ENCODE peak calls at places on chromosomes 11 and 22, in five cellular contexts. W is GM12878, Z is upper lobe of left lung, M is HepG2, A is K562. K is an unnamed sample.

GRCh38 chr11:116326146-116326545 is 446.6 kb downstream of the BUD13 start:
- ATAC-seq in W (no peak), Z (no peak), M (no peak), A (no peak), K (no peak)

GRCh38 chr11:29343465-29344333 is 673.1 kb downstream of the KCNA4 start:
- ATAC-seq in W (peak; percentile 98), Z (peak; percentile 80), M (peak; percentile 98), A (peak; percentile 78), K (no peak)

GRCh38 chr22:31556627-31557203 is 60.4 kb downstream of the SFI1 start:
- ATAC-seq in W (peak; percentile 46), Z (no peak), M (peak; percentile 60), A (peak; percentile 75), K (no peak)

GRCh38 chr22:33921576-33922181 is 1.4 kb upstream of the LARGE1 start:
- ATAC-seq in W (peak; percentile 21), Z (peak; percentile 41), M (peak; percentile 40), A (no peak), K (peak; percentile 9)

GRCh38 chr11:55773138-55773537 is at the start of gene OR5D13:
- ATAC-seq in W (no peak), Z (no peak), M (no peak), A (no peak), K (no peak)

GRCh38 chr11:2718817-2719438 is 19.1 kb upstream of the KCNQ1OT1 start:
- ATAC-seq in W (no peak), Z (no peak), M (no peak), A (no peak), K (no peak)

GRCh38 chr11:115363426-115363825 is 140.8 kb downstream of the CADM1 start:
- ATAC-seq in W (no peak), Z (no peak), M (no peak), A (no peak), K (no peak)

GRCh38 chr11:19868871-19869270 is 156.2 kb downstream of the NAV2 start:
- ATAC-seq in W (no peak), Z (no peak), M (no peak), A (no peak), K (no peak)

GRCh38 chr11:107844041-107844440 is 14.5 kb downstream of the SLC35F2 start:
- ATAC-seq in W (no peak), Z (no peak), M (no peak), A (no peak), K (no peak)

GRCh38 chr22:46183733-46184132 is 33.4 kb downstream of the PPARA start:
- ATAC-seq in W (no peak), Z (no peak), M (no peak), A (no peak), K (no peak)

GRCh38 chr11:636511-637332 is at the start of gene DRD4:
- ATAC-seq in W (peak; percentile 31), Z (no peak), M (no peak), A (no peak), K (peak; percentile 84)

GRCh38 chr22:36055376-36056310 is 27.0 kb upstream of the RBFOX2 start:
- ATAC-seq in W (no peak), Z (no peak), M (no peak), A (no peak), K (no peak)

GRCh38 chr11:121311373-121311772 is 18.8 kb downstream of the SC5D start:
- ATAC-seq in W (peak; percentile 55), Z (no peak), M (peak; percentile 56), A (no peak), K (no peak)

GRCh38 chr11:7592706-7593105 is 78.9 kb downstream of the PPFIBP2 start:
- ATAC-seq in W (peak; percentile 37), Z (peak; percentile 77), M (no peak), A (no peak), K (no peak)

GRCh38 chr11:61254403-61255025 is 13.5 kb downstream of the PGA5 start:
- ATAC-seq in W (peak; percentile 99), Z (peak; percentile 62), M (peak; percentile 86), A (peak; percentile 97), K (peak; percentile 62)

GRCh38 chr11:94638902-94639373 is 71.8 kb downstream of the PIWIL4 start:
- ATAC-seq in W (peak; percentile 40), Z (peak; percentile 62), M (no peak), A (peak; percentile 13), K (peak; percentile 73)

GRCh38 chr11:69439651-69440464 is 41.6 kb upstream of the LINC01488 start:
- ATAC-seq in W (no peak), Z (no peak), M (no peak), A (no peak), K (no peak)

GRCh38 chr22:35649026-35649553 is 844 bp downstream of the APOL6 start:
- ATAC-seq in W (peak; percentile 47), Z (peak; percentile 44), M (peak; percentile 6), A (peak; percentile 17), K (no peak)

GRCh38 chr11:9384535-9385287 is at the start of gene IPO7:
- ATAC-seq in W (peak; percentile 97), Z (peak; percentile 96), M (peak; percentile 95), A (peak; percentile 96), K (peak; percentile 95)
- TF ChIP-seq EP300 in W (no peak), Z (no peak), M (no peak), A (no peak), K (no peak)

DNA sequence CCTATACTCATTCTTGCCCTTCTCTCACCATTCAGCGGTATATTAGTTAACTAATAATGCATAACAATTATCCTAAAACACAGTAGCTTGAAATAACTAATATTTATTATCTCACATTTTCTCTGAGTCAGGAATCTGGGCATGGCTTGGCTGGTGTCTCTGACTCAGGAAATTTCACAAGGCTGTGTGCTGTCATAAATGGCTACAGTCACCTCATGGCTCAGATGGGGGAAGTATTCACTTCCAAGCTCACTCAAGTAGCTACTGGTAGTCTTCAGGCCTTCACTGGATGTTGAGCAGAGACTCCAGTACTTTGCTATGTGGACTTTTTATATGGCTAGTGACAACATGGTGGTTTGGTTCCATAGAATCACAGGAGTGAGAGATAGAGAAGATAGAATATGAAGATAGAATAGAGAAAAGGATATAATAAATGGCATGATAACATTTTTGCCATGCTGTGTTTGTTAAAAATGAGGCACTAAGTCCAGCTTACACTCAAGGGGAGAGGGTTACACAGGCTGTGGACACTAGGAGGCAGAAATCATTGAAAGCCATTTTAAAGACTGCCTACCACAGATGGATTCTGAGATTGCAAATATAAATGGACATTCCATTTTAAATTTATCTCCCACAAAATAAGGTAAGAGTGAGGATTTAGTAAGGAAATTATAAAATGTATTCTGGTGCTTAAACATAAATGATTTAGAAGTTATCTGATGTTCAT is 997.8 kb upstream of the CHORDC1 start:
- ATAC-seq in W (no peak), Z (no peak), M (no peak), A (no peak), K (no peak)
- TF ChIP-seq CTCF in W (no peak), Z (no peak), M (no peak), A (no peak), K (no peak)

GRCh38 chr11:36490026-36490806 is 19.9 kb downstream of the TRAF6 start:
- ATAC-seq in W (no peak), Z (no peak), M (no peak), A (no peak), K (no peak)
- H3K36me3 ChIP-seq in W (peaks cover 14% of the 10 kb centered on the region), Z (peaks cover 12% of the 10 kb centered on the region), M (peaks cover 17% of the 10 kb centered on the region), A (peaks cover 84% of the 10 kb centered on the region), K (no peaks in the 10 kb centered on the region)

DNA sequence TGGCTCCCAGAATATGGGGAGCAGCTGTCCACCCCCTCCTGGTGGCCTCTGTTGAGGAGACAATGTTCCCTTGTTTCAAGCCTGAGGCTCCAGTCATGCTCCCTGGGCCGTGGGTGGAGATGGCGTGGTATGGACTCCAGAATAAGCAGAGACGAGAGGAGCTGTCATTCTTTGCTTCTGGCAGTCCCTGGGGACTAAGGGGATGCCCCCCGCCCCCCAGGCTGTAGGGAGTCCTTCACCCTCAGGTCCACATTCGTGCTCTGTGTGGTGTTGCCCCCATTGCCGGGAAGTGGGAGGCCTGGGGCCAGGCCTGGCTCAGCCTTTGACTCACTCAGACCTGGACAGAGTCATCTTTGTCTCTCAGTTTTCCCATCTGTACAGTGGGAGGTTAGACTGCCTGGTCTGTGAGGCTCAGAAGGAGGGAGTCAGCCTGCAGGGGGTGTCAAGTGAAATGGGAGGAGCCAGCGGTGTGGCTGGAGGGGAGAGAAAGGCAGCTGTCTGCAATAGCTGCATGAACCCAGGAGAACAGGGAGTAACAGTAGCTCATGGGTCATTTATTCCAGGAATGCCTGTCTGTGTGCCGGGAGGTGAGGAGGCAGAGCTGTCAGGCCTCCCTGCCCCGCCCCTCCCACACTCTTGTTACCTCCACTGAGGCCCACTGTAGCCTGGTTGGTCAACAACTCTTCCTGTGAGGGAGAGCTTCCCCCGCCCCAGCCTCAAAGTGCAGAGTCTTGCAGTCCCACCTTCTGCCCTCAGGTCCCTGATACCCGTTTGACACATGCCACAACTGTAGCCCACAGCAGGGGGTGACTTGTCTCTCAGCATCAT is 6.3 kb downstream of the ARHGEF17 start:
- ATAC-seq in W (peak; percentile 73), Z (peak; percentile 12), M (peak; percentile 89), A (peak; percentile 50), K (peak; percentile 29)
- TF ChIP-seq EP300 in W (no peak), Z (no peak), M (peak; percentile 20), A (no peak), K (no peak)

DNA sequence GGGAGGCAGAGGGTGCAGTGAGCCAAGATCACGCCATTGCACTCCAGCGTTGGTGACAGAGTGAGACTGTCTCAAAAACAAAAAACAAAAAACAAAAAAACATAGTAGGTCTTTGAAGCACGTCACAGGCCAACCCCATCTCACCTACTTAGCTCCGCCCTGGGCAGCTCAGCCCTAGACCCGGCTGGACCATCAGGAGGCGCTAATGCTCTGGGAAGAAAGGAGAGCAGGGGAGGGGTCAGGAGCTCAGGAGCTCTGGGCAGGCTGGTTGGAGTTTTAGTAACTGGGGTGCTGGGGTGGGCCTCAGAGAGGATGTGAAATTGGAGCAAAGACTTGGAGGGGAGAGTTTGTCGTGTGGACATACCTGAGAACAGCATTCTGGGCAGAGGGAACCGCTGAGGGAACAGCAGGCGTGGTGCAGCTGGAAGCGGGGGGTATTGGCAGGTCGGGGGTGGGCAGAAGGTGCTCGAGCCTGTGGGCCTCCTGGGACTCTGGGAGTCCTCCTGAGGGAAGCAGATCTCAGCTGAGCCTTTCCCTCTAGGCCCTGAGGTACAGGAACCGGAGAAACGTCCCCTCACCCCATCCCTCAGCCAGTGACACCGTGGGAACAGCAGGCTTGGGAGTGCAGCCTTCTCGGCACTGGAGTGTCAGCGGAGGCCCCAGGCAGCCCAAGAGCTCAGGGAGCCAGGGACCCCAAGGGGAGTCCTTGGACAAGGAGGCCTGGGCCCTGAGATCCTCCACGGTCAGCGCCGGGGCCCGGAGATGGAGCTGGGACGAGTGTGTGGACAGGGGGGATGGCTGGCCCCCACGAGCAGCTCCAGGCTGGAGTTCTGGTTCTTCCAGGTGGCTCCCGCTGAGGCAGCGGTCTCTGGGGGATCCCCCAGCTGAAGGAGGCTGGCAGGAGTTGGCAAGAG is 2.2 kb upstream of the RPS6KA4 start:
- ATAC-seq in W (no peak), Z (no peak), M (peak; percentile 14), A (peak; percentile 78), K (no peak)
- TF ChIP-seq CTCF in W (no peak), Z (no peak), M (peak; percentile 71), A (peak; percentile 92), K (no peak)

DNA sequence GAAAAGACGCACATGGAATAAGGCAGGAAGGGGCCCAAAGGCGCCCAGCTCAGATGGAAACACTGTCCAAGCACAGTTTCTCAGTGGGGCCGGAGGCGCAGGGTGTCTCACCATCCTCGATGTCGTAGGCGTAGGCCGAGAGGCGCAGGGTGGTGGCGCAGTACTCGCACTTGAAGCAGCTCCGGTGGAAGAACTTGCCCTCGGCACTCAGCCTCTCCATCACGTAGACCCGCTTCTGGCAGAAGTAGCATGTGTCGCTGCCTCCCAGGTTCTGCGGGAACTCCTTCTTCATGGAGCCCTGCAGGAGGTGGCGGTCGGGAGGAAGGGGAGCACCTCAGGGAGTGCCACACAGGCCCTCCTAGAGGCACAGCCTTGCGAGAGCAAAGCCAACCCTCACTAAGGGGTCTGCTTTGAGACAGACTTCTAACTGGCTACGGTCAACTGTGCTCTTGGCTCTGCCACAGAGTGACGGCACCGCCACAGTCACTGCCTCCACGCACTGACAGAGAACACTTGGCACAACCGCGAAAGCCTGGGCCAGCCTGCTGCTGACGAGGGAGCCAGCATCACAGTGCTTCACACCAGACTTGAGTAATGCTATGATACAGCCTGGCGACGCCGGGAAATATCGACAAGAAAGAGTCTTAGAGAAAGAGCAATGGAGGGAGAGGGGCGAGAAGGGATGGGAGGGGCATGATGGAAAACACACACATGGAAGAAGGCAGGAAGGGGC is 97.6 kb upstream of the BID start:
- ATAC-seq in W (no peak), Z (no peak), M (no peak), A (no peak), K (no peak)
- H3K36me3 ChIP-seq in W (peaks cover 17% of the 10 kb centered on the region), Z (no peaks in the 10 kb centered on the region), M (peaks cover 24% of the 10 kb centered on the region), A (peaks cover 42% of the 10 kb centered on the region), K (peaks cover 82% of the 10 kb centered on the region)

K was measured in gastroesophageal sphincter.